ENCODE peak calls at places on chromosomes 11 and 22, in five cellular contexts. One of them, this sample, is unnamed.

GRCh38 chr11:11806586-11806985 is 35.2 kb upstream of the USP47 start:
- DNase-seq in ovary: no peak
- DNase-seq in tibial nerve: no peak
- DNase-seq in A549: no peak
- DNase-seq in K562: no peak
- DNase-seq in this sample: no peak

GRCh38 chr22:22210375-22210774 is 34.2 kb upstream of the VPREB1 start:
- DNase-seq in ovary: no peak
- DNase-seq in tibial nerve: no peak
- DNase-seq in A549: no peak
- DNase-seq in K562: no peak
- DNase-seq in this sample: no peak

GRCh38 chr11:126718319-126718718 is 282.3 kb downstream of the KIRREL3 start:
- DNase-seq in ovary: no peak
- DNase-seq in tibial nerve: no peak
- DNase-seq in A549: peak
- DNase-seq in K562: no peak
- DNase-seq in this sample: no peak

GRCh38 chr11:69034123-69034522 is 14.6 kb upstream of the TPCN2 start:
- DNase-seq in ovary: no peak
- DNase-seq in tibial nerve: no peak
- DNase-seq in A549: no peak
- DNase-seq in K562: no peak
- DNase-seq in this sample: no peak

GRCh38 chr11:65439331-65440181 is 17.0 kb downstream of the NEAT1 start:
- DNase-seq in ovary: no peak
- DNase-seq in tibial nerve: no peak
- DNase-seq in A549: no peak
- DNase-seq in K562: no peak
- DNase-seq in this sample: no peak

GRCh38 chr11:78083036-78083435 is 3.4 kb upstream of the NDUFC2 start:
- DNase-seq in ovary: no peak
- DNase-seq in tibial nerve: no peak
- DNase-seq in A549: no peak
- DNase-seq in K562: no peak
- DNase-seq in this sample: no peak

GRCh38 chr11:1059759-1060158 is 14.9 kb upstream of the MUC2 start:
- DNase-seq in ovary: no peak
- DNase-seq in tibial nerve: no peak
- DNase-seq in A549: no peak
- DNase-seq in K562: no peak
- DNase-seq in this sample: no peak

GRCh38 chr11:34050967-34051348 is 573 bp upstream of the CAPRIN1 start:
- DNase-seq in ovary: no peak
- DNase-seq in tibial nerve: peak
- DNase-seq in A549: no peak
- DNase-seq in K562: no peak
- DNase-seq in this sample: no peak

GRCh38 chr11:32706985-32707736 is 87.3 kb downstream of the CCDC73 start:
- DNase-seq in ovary: no peak
- DNase-seq in tibial nerve: no peak
- DNase-seq in A549: peak
- DNase-seq in K562: peak
- DNase-seq in this sample: no peak

GRCh38 chr22:33785283-33785991 is 134.8 kb downstream of the LARGE1 start:
- DNase-seq in ovary: no peak
- DNase-seq in tibial nerve: no peak
- DNase-seq in A549: no peak
- DNase-seq in K562: no peak
- DNase-seq in this sample: no peak

GRCh38 chr11:117535201-117535869 is 207.7 kb downstream of the CEP164 start:
- DNase-seq in ovary: peak
- DNase-seq in tibial nerve: peak
- DNase-seq in A549: no peak
- DNase-seq in K562: no peak
- DNase-seq in this sample: peak

GRCh38 chr11:104443387-104443786 is 279.4 kb upstream of the PDGFD start:
- DNase-seq in ovary: no peak
- DNase-seq in tibial nerve: no peak
- DNase-seq in A549: no peak
- DNase-seq in K562: no peak
- DNase-seq in this sample: no peak

GRCh38 chr11:1233351-1234053 is 10.6 kb downstream of the MUC5B start:
- DNase-seq in ovary: no peak
- DNase-seq in tibial nerve: no peak
- DNase-seq in A549: no peak
- DNase-seq in K562: no peak
- DNase-seq in this sample: peak

GRCh38 chr22:42684462-42685195 is 35.4 kb upstream of the CYB5R3 start:
- DNase-seq in ovary: no peak
- DNase-seq in tibial nerve: peak
- DNase-seq in A549: no peak
- DNase-seq in K562: no peak
- DNase-seq in this sample: no peak

GRCh38 chr11:96101146-96101545 is 177.2 kb upstream of the MTMR2 start:
- DNase-seq in ovary: no peak
- DNase-seq in tibial nerve: no peak
- DNase-seq in A549: no peak
- DNase-seq in K562: no peak
- DNase-seq in this sample: no peak

GRCh38 chr22:40276877-40277823 is 69.2 kb upstream of the ADSL start:
- DNase-seq in ovary: no peak
- DNase-seq in tibial nerve: peak
- DNase-seq in A549: no peak
- DNase-seq in K562: no peak
- DNase-seq in this sample: no peak

GRCh38 chr22:35489225-35489624 is 51.4 kb upstream of the RASD2 start:
- DNase-seq in ovary: no peak
- DNase-seq in tibial nerve: no peak
- DNase-seq in A549: no peak
- DNase-seq in K562: no peak
- DNase-seq in this sample: no peak

GRCh38 chr11:69903206-69903605 is 84.0 kb upstream of the FGF3 start:
- DNase-seq in ovary: no peak
- DNase-seq in tibial nerve: no peak
- DNase-seq in A549: no peak
- DNase-seq in K562: no peak
- DNase-seq in this sample: no peak

GRCh38 chr11:70815485-70815832 is 417.1 kb downstream of the CTTN start:
- DNase-seq in ovary: no peak
- DNase-seq in tibial nerve: no peak
- DNase-seq in A549: no peak
- DNase-seq in K562: no peak
- DNase-seq in this sample: no peak

GRCh38 chr22:44406581-44407403 is 91.2 kb downstream of the RTL6 start:
- DNase-seq in ovary: no peak
- DNase-seq in tibial nerve: no peak
- DNase-seq in A549: no peak
- DNase-seq in K562: no peak
- DNase-seq in this sample: no peak

GRCh38 chr11:75283391-75283931 is 42.9 kb downstream of the TPBGL start:
- DNase-seq in ovary: no peak
- DNase-seq in tibial nerve: no peak
- DNase-seq in A549: no peak
- DNase-seq in K562: no peak
- DNase-seq in this sample: no peak
- TF ChIP-seq EP300 in ovary: no peak
- TF ChIP-seq EP300 in tibial nerve: no peak
- TF ChIP-seq EP300 in A549: no peak
- TF ChIP-seq EP300 in K562: no peak
- TF ChIP-seq EP300 in this sample: no peak

GRCh38 chr11:9214765-9215164 is 50.4 kb downstream of the DENND5A start:
- DNase-seq in ovary: no peak
- DNase-seq in tibial nerve: no peak
- DNase-seq in A549: no peak
- DNase-seq in K562: no peak
- DNase-seq in this sample: no peak

GRCh38 chr11:9222654-9223053 is 42.5 kb downstream of the DENND5A start:
- DNase-seq in ovary: no peak
- DNase-seq in tibial nerve: no peak
- DNase-seq in A549: no peak
- DNase-seq in K562: no peak
- DNase-seq in this sample: no peak

GRCh38 chr11:9219572-9219971 is 45.6 kb downstream of the DENND5A start:
- DNase-seq in ovary: no peak
- DNase-seq in tibial nerve: peak
- DNase-seq in A549: no peak
- DNase-seq in K562: no peak
- DNase-seq in this sample: no peak

DNA sequence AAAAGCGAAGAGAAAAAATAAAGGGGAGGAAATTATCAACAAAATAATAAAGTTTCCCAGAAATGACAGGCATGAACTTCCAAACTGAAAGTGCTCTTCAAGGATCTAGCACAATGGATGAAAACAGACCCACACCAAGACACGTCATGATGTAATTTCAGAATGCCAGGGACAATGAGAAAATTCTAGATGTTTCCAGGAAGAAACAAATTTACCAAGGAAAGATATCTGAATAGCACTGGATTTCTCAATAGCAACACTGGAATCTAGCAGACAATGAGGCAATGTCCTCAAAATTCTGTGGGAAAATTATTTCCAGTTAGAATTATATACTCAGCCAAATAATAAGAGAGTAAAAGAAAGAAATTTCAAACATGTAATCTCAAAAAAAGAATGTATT is 46.0 kb downstream of the DENND5A start:
- DNase-seq in ovary: no peak
- DNase-seq in tibial nerve: no peak
- DNase-seq in A549: no peak
- DNase-seq in K562: no peak
- DNase-seq in this sample: no peak
- H3K4me3 ChIP-seq in ovary: no peak
- H3K4me3 ChIP-seq in tibial nerve: no peak
- H3K4me3 ChIP-seq in A549: no peak
- H3K4me3 ChIP-seq in K562: no peak
- H3K4me3 ChIP-seq in this sample: no peak

GRCh38 chr11:67584205-67584880 is 731 bp downstream of the GSTP1 start:
- DNase-seq in ovary: peak
- DNase-seq in tibial nerve: peak
- DNase-seq in A549: no peak
- DNase-seq in K562: peak
- DNase-seq in this sample: peak
- TF ChIP-seq POLR2A in ovary: peak
- TF ChIP-seq POLR2A in tibial nerve: no peak
- TF ChIP-seq POLR2A in A549: no peak
- TF ChIP-seq POLR2A in K562: no peak
- TF ChIP-seq POLR2A in this sample: peak

DNA sequence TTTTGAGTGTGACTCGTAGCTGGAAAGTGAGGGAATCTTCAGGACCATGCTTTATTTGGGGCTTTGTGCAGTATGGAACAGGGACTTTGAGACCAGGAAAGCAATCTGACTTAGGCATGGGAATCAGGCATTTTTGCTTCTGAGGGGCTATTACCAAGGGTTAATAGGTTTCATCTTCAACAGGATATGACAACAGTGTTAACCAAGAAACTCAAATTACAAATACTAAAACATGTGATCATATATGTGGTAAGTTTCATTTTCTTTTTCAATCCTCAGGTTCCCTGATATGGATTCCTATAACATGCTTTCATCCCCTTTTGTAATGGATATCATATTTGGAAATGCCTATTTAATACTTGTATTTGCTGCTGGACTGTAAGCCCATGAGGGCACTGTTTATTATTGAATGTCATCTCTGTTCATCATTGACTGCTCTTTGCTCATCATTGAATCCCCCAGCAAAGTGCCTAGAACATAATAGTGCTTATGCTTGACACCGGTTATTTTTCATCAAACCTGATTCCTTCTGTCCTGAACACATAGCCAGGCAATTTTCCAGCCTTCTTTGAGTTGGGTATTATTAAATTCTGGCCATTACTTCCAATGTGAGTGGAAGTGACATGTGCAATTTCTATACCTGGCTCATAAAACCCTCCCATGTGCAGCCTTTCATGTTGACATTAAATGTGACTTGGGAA is 11.0 kb downstream of the OR51E1 start:
- DNase-seq in ovary: no peak
- DNase-seq in tibial nerve: no peak
- DNase-seq in A549: no peak
- DNase-seq in K562: no peak
- DNase-seq in this sample: no peak
- TF ChIP-seq EP300 in ovary: no peak
- TF ChIP-seq EP300 in tibial nerve: no peak
- TF ChIP-seq EP300 in A549: no peak
- TF ChIP-seq EP300 in K562: no peak
- TF ChIP-seq EP300 in this sample: no peak

GRCh38 chr11:62644220-62644619 is 2.2 kb downstream of the GANAB start:
- DNase-seq in ovary: no peak
- DNase-seq in tibial nerve: no peak
- DNase-seq in A549: no peak
- DNase-seq in K562: no peak
- DNase-seq in this sample: no peak
- H3K4me3 ChIP-seq in ovary: no peak
- H3K4me3 ChIP-seq in tibial nerve: no peak
- H3K4me3 ChIP-seq in A549: no peak
- H3K4me3 ChIP-seq in K562: no peak
- H3K4me3 ChIP-seq in this sample: no peak

DNA sequence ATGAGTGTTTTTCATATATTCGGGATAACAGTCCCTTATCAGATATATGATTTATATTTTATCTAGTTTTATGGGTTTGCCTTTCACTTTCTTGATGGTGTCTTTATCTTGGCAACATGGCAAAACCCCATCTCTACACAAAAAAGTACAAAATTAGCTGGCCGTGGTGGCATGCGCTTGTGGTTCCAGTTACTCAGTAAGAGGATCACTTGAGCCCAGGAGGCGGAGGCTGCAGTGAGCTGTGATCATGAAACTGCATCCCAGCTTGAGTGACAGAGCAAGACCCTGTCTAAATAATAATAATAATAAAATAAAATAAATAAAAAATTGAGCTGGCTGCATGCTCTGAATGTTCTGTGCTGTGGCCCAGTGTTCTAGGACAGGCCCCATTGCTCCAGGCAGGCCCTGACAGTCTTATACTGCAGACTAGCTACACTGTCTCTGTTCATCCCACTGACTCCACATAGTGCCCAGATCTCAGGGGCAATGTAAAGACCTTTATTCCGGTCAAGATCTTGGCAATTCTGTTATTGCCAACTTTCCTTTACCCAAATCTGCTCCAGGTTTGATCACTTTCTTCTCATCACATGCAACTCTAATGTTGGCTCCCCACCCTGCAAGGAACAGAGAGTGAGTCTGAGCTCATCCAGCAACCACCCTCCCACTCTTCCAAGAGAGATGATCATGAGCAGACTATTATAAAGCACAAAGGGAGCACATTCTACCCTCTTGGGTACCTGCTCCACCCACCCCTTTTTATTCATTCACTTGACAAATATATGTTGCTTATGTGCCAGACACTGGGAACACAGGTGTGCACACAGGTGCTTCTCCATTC is 8.8 kb downstream of the HSPA8 start:
- DNase-seq in ovary: no peak
- DNase-seq in tibial nerve: no peak
- DNase-seq in A549: no peak
- DNase-seq in K562: no peak
- DNase-seq in this sample: no peak
- TF ChIP-seq POLR2A in ovary: no peak
- TF ChIP-seq POLR2A in tibial nerve: no peak
- TF ChIP-seq POLR2A in A549: no peak
- TF ChIP-seq POLR2A in K562: peak
- TF ChIP-seq POLR2A in this sample: no peak

GRCh38 chr22:27084130-27084529 is 426.7 kb downstream of the MIAT start:
- DNase-seq in ovary: no peak
- DNase-seq in tibial nerve: no peak
- DNase-seq in A549: no peak
- DNase-seq in K562: no peak
- DNase-seq in this sample: no peak
- TF ChIP-seq EP300 in ovary: no peak
- TF ChIP-seq EP300 in tibial nerve: no peak
- TF ChIP-seq EP300 in A549: no peak
- TF ChIP-seq EP300 in K562: no peak
- TF ChIP-seq EP300 in this sample: no peak

This sample was measured in transverse colon.